ENCODE peak calls at places on chromosomes 4 and X, in five cellular contexts. A is GM23338, H is NT2/D1, D is BJ, O is fibroblast of the aortic adventitia. I is an unnamed sample.

GRCh38 chr4:56434599-56435000 is 815 bp downstream of the PPAT start:
- DNase-seq in A (no peak), H (no peak), D (no peak), O (peak; percentile 47), I (no peak)

GRCh38 chrX:18698762-18699650 is 8.4 kb upstream of the PPEF1 start:
- DNase-seq in A (no peak), H (no peak), D (no peak), O (peak; percentile 19), I (no peak)

GRCh38 chrX:96721398-96721797 is 36.8 kb downstream of the DIAPH2 start:
- DNase-seq in A (no peak), H (no peak), D (no peak), O (no peak), I (no peak)

GRCh38 chrX:112259375-112259774 is 176.8 kb upstream of the TRPC5 start:
- DNase-seq in A (no peak), H (no peak), D (no peak), O (no peak), I (no peak)

GRCh38 chr4:144734522-144734921 is 88.6 kb downstream of the HHIP start:
- DNase-seq in A (peak; percentile 33), H (no peak), D (peak; percentile 27), O (peak; percentile 42), I (no peak)

GRCh38 chrX:44952329-44953027 is 79.5 kb downstream of the KDM6A start:
- DNase-seq in A (no peak), H (no peak), D (no peak), O (no peak), I (no peak)

GRCh38 chrX:30961805-30962204 is 72.8 kb upstream of the TAB3 start:
- DNase-seq in A (no peak), H (no peak), D (no peak), O (no peak), I (no peak)

GRCh38 chrX:153319295-153319694 is 2.3 kb downstream of the PNMA6F start:
- DNase-seq in A (no peak), H (no peak), D (no peak), O (no peak), I (no peak)

GRCh38 chr4:109051054-109051453 is 251.4 kb downstream of the COL25A1 start:
- DNase-seq in A (no peak), H (no peak), D (no peak), O (no peak), I (no peak)

GRCh38 chr4:139816856-139817255 is 151.2 kb downstream of the MGST2 start:
- DNase-seq in A (no peak), H (no peak), D (no peak), O (no peak), I (no peak)

GRCh38 chrX:109600114-109600710 is 24.8 kb downstream of the KCNE5 start:
- DNase-seq in A (peak; percentile 32), H (no peak), D (no peak), O (peak; percentile 10), I (no peak)

GRCh38 chrX:107374831-107375230 is 74.6 kb upstream of the FRMPD3 start:
- DNase-seq in A (no peak), H (no peak), D (no peak), O (no peak), I (no peak)

GRCh38 chr4:138005486-138005885 is 236.7 kb downstream of the SLC7A11 start:
- DNase-seq in A (no peak), H (no peak), D (no peak), O (no peak), I (no peak)

GRCh38 chrX:150163181-150163930 is 199.8 kb upstream of the MAMLD1 start:
- DNase-seq in A (no peak), H (no peak), D (no peak), O (peak; percentile 22), I (no peak)

GRCh38 chrX:153494541-153495361 is at the start of gene BGN:
- DNase-seq in A (peak; percentile 52), H (no peak), D (no peak), O (peak; percentile 68), I (no peak)

GRCh38 chrX:153946910-153947769 is 2.7 kb upstream of the RENBP start:
- DNase-seq in A (peak; percentile 86), H (no peak), D (no peak), O (peak; percentile 78), I (no peak)

GRCh38 chr4:72468904-72469502 is 100.0 kb downstream of the ADAMTS3 start:
- DNase-seq in A (peak; percentile 67), H (no peak), D (no peak), O (peak; percentile 61), I (no peak)

GRCh38 chrX:129617420-129617819 is 37.3 kb downstream of the APLN start:
- DNase-seq in A (no peak), H (no peak), D (no peak), O (no peak), I (no peak)

GRCh38 chr4:91279899-91280298 is 1023.9 kb upstream of the GRID2 start:
- DNase-seq in A (no peak), H (no peak), D (no peak), O (no peak), I (no peak)

GRCh38 chr4:17817027-17817426 is 6.2 kb downstream of the NCAPG start:
- DNase-seq in A (peak; percentile 70), H (no peak), D (peak; percentile 37), O (peak; percentile 87), I (peak; percentile 47)

GRCh38 chr4:24664956-24665355 is 80.6 kb upstream of the DHX15 start:
- DNase-seq in A (no peak), H (no peak), D (peak; percentile 22), O (peak; percentile 75), I (no peak)

GRCh38 chrX:104660092-104660491 is 94.1 kb downstream of the IL1RAPL2 start:
- DNase-seq in A (no peak), H (no peak), D (no peak), O (no peak), I (no peak)

GRCh38 chrX:104662694-104663093 is 96.7 kb downstream of the IL1RAPL2 start:
- DNase-seq in A (no peak), H (no peak), D (no peak), O (no peak), I (no peak)

GRCh38 chrX:104659037-104659744 is 93.2 kb downstream of the IL1RAPL2 start:
- DNase-seq in A (no peak), H (no peak), D (no peak), O (no peak), I (no peak)
- H3K4me3 ChIP-seq in A (no peak overlapping the region), H (no peak overlapping the region), D (no peak overlapping the region), O (no peak overlapping the region), I (no peak overlapping the region)

GRCh38 chr4:45006078-45006477 is 279.7 kb upstream of the GNPDA2 start:
- DNase-seq in A (no peak), H (no peak), D (no peak), O (no peak), I (no peak)

GRCh38 chr4:45004326-45004725 is 278.0 kb upstream of the GNPDA2 start:
- DNase-seq in A (no peak), H (no peak), D (no peak), O (no peak), I (no peak)

GRCh38 chr4:45004847-45005565 is 278.6 kb upstream of the GNPDA2 start:
- DNase-seq in A (no peak), H (no peak), D (no peak), O (no peak), I (no peak)

GRCh38 chr4:45007499-45007898 is 281.1 kb upstream of the GNPDA2 start:
- DNase-seq in A (no peak), H (no peak), D (no peak), O (no peak), I (no peak)
- H3K4me3 ChIP-seq in A (no peak overlapping the region), H (no peak overlapping the region), D (no peak overlapping the region), O (no peak overlapping the region), I (no peak overlapping the region)

GRCh38 chr4:61527886-61528285 is 327.8 kb downstream of the ADGRL3 start:
- DNase-seq in A (no peak), H (no peak), D (no peak), O (no peak), I (no peak)

GRCh38 chr4:61533140-61533539 is 333.0 kb downstream of the ADGRL3 start:
- DNase-seq in A (no peak), H (no peak), D (no peak), O (no peak), I (no peak)

GRCh38 chr4:61531188-61531587 is 331.1 kb downstream of the ADGRL3 start:
- DNase-seq in A (no peak), H (no peak), D (no peak), O (no peak), I (no peak)

GRCh38 chr4:61528595-61528994 is 328.5 kb downstream of the ADGRL3 start:
- DNase-seq in A (no peak), H (no peak), D (no peak), O (no peak), I (no peak)

GRCh38 chr4:61532324-61532723 is 332.2 kb downstream of the ADGRL3 start:
- DNase-seq in A (no peak), H (no peak), D (no peak), O (peak; percentile 7), I (no peak)
- H3K4me3 ChIP-seq in A (no peak overlapping the region), H (no peak overlapping the region), D (no peak overlapping the region), O (no peak overlapping the region), I (no peak overlapping the region)

GRCh38 chr4:151967074-151967473 is 206.3 kb upstream of the GATB start:
- DNase-seq in A (no peak), H (no peak), D (no peak), O (no peak), I (no peak)
- H3K4me3 ChIP-seq in A (no peak overlapping the region), H (no peak overlapping the region), D (no peak overlapping the region), O (no peak overlapping the region), I (no peak overlapping the region)

GRCh38 chr4:1792158-1792831 is 798 bp upstream of the FGFR3 start:
- DNase-seq in A (no peak), H (no peak), D (no peak), O (no peak), I (no peak)
- H3K4me3 ChIP-seq in A (peak overlapping the region; percentile 53), H (peak overlapping the region; percentile 19), D (no peak overlapping the region), O (no peak overlapping the region), I (no peak overlapping the region)

GRCh38 chr4:104728380-104729122 is 233.9 kb upstream of the CXXC4 start:
- DNase-seq in A (no peak), H (no peak), D (no peak), O (peak; percentile 85), I (peak; percentile 93)
- H3K4me3 ChIP-seq in A (no peak overlapping the region), H (no peak overlapping the region), D (no peak overlapping the region), O (no peak overlapping the region), I (no peak overlapping the region)

GRCh38 chr4:119300388-119301131 is 21.4 kb downstream of the FABP2 start:
- DNase-seq in A (peak; percentile 97), H (peak; percentile 74), D (peak; percentile 72), O (peak; percentile 88), I (peak; percentile 61)

GRCh38 chr4:119300072-119300387 is 21.9 kb downstream of the FABP2 start:
- DNase-seq in A (no peak), H (no peak), D (peak; percentile 19), O (peak; percentile 64), I (no peak)

GRCh38 chr4:119299221-119300071 is 22.5 kb downstream of the FABP2 start:
- DNase-seq in A (peak; percentile 7), H (no peak), D (no peak), O (peak; percentile 27), I (no peak)

GRCh38 chr4:119296356-119296755 is 25.6 kb downstream of the FABP2 start:
- DNase-seq in A (no peak), H (no peak), D (no peak), O (no peak), I (no peak)

GRCh38 chr4:119297795-119298194 is 24.1 kb downstream of the FABP2 start:
- DNase-seq in A (no peak), H (no peak), D (no peak), O (no peak), I (no peak)
- H3K4me3 ChIP-seq in A (no peak overlapping the region), H (no peak overlapping the region), D (peak overlapping the region; percentile 54), O (no peak overlapping the region), I (peak overlapping the region; percentile 89)

I was measured in epithelial cell of proximal tubule.